ENCODE peak calls at places on chromosomes 3 and 15, in six cellular contexts. I, B, W, A, Y and O are unnamed samples.

GRCh38 chr15:66931768-66932633 is 133.4 kb upstream of the SMAD3 start:
- DNase-seq in A (peak), B (no peak), I (no peak), W (peak), Y (peak), O (no peak)

GRCh38 chr3:114417265-114417664 is 123.4 kb downstream of the TIGIT start:
- DNase-seq in W (no peak), B (no peak), I (no peak), Y (no peak), A (no peak), O (no peak)

GRCh38 chr3:25854214-25854613 is 64.3 kb downstream of the OXSM start:
- DNase-seq in B (no peak), A (peak), I (no peak), Y (no peak), W (no peak), O (no peak)

GRCh38 chr3:56980798-56981390 is 79.6 kb upstream of the SPATA12 start:
- DNase-seq in Y (peak), B (no peak), A (peak), I (no peak), W (peak), O (peak)

GRCh38 chr3:122944671-122945151 is 82.9 kb downstream of the SEMA5B start:
- DNase-seq in A (peak), W (no peak), B (no peak), Y (peak), I (no peak), O (no peak)

GRCh38 chr3:173397161-173398110 is at the start of gene NLGN1:
- DNase-seq in I (no peak), A (peak), Y (peak), B (peak), W (no peak), O (peak)

GRCh38 chr3:194486540-194487288 is at the start of gene ATP13A3:
- DNase-seq in B (peak), W (peak), A (peak), Y (peak), I (peak), O (peak)

GRCh38 chr3:136343446-136343845 is 93.3 kb downstream of the PCCB start:
- DNase-seq in W (no peak), I (no peak), A (no peak), Y (no peak), B (no peak), O (no peak)

GRCh38 chr3:58214484-58215316 is 3.9 kb upstream of the DNASE1L3 start:
- DNase-seq in A (no peak), Y (no peak), W (no peak), I (peak), B (no peak), O (no peak)

GRCh38 chr15:88637436-88637835 is 1.4 kb upstream of the ISG20 start:
- DNase-seq in W (no peak), I (no peak), B (no peak), Y (no peak), A (no peak), O (no peak)

GRCh38 chr3:13494463-13495350 is 14.6 kb downstream of the HDAC11 start:
- DNase-seq in W (no peak), Y (no peak), A (peak), B (no peak), I (no peak), O (peak)